ENCODE peak calls at places on chromosomes 12 and 14, in seven cellular contexts. Q is tibial artery; B is activated CD4-positive, alpha-beta T cell treated with anti-CD3 and anti-CD28 coated beads, Interleukin-2, amount 10 ng/mL, durations not matched to agents 7 days and 5 days; J is mesendoderm; C is stimulated activated CD8-positive, alpha-beta memory T cell treated with anti-CD3 and anti-CD28 coated beads, Interleukin-4, amount 100 ng/mL, for 1 hour; Z is activated T-cell treated with anti-CD3 and anti-CD28 coated beads for 1 hour; W is SK-N-DZ. T is an unnamed sample.

GRCh38 chr12:89574736-89575208 is 48.9 kb upstream of the POC1B start:
- DNase-seq in J (peak; percentile 79), W (no peak), Z (no peak), B (no peak), C (no peak), Q (no peak), T (no peak)

GRCh38 chr12:104285740-104286537 is 17.6 kb upstream of the EID3 start:
- DNase-seq in W (no peak), Z (no peak), C (no peak), B (no peak), Q (no peak), J (peak; percentile 31), T (peak; percentile 53)

GRCh38 chr12:61757831-61758505 is 502.2 kb upstream of the USP15 start:
- DNase-seq in Q (no peak), C (no peak), B (no peak), J (no peak), W (no peak), Z (no peak), T (no peak)

GRCh38 chr12:48854488-48854887 is 2.5 kb upstream of the DDX23 start:
- DNase-seq in J (no peak), C (no peak), W (no peak), Q (no peak), Z (no peak), B (no peak), T (no peak)

GRCh38 chr14:85093631-85094330 is 436.2 kb upstream of the FLRT2 start:
- DNase-seq in C (no peak), W (no peak), J (no peak), Q (no peak), B (no peak), Z (no peak), T (no peak)

GRCh38 chr14:36513451-36514277 is 6.4 kb downstream of the NKX2-1 start:
- DNase-seq in C (no peak), W (no peak), Q (no peak), J (peak; percentile 75), Z (no peak), B (no peak), T (no peak)

GRCh38 chr12:121033625-121034349 is 5.3 kb downstream of the OASL start:
- DNase-seq in W (no peak), C (no peak), Q (no peak), B (peak; percentile 63), J (no peak), Z (peak; percentile 32), T (no peak)

GRCh38 chr14:23551266-23552028 is at the start of gene ZFHX2:
- DNase-seq in Q (peak; percentile 79), Z (peak; percentile 65), W (peak; percentile 95), B (peak; percentile 79), J (peak; percentile 93), C (peak; percentile 41), T (peak; percentile 82)

GRCh38 chr12:8057839-8058238 is 8.3 kb downstream of the C3AR1 start:
- DNase-seq in Z (no peak), B (no peak), W (no peak), Q (no peak), J (no peak), C (no peak), T (no peak)

GRCh38 chr12:82910246-82910893 is 223.7 kb downstream of the TMTC2 start:
- DNase-seq in C (no peak), Z (no peak), W (peak; percentile 10), J (peak; percentile 63), B (no peak), Q (no peak), T (no peak)

GRCh38 chr12:24791622-24792021 is 157.3 kb downstream of the BCAT1 start:
- DNase-seq in Q (no peak), J (no peak), B (no peak), W (no peak), C (no peak), Z (no peak), T (no peak)

GRCh38 chr14:103006106-103006505 is 51.2 kb downstream of the CDC42BPB start:
- DNase-seq in B (no peak), C (no peak), J (no peak), W (no peak), Q (peak; percentile 28), Z (no peak), T (no peak)

GRCh38 chr14:78700236-78700635 is 530.1 kb downstream of the NRXN3 start:
- DNase-seq in C (no peak), Q (no peak), J (no peak), Z (no peak), B (no peak), W (no peak), T (no peak)

GRCh38 chr14:98916036-98916435 is 356.0 kb downstream of the BCL11B start:
- DNase-seq in Z (no peak), C (no peak), J (no peak), W (no peak), Q (peak; percentile 34), B (no peak), T (no peak)

GRCh38 chr14:62866376-62866775 is 178.9 kb downstream of the KCNH5 start:
- DNase-seq in B (no peak), C (no peak), J (no peak), Z (no peak), W (no peak), Q (no peak), T (no peak)

T was measured in psoas muscle.